ENCODE peak calls at places on chromosomes 2 and 18, in eight cellular contexts. H is AG10803, R is left ventricle myocardium inferior, M is WERI-Rb-1, N is epithelial cell of esophagus, Y is sigmoid colon, V is adrenal gland, L is breast epithelium. I is an unnamed sample.

GRCh38 chr2:12428324-12428723 is 288.4 kb upstream of the TRIB2 start:
- DNase-seq in H (peak), V (no peak), Y (no peak), R (no peak), L (no peak), M (no peak), N (no peak), I (no peak)

GRCh38 chr2:45888167-45888566 is 236.7 kb downstream of the PRKCE start:
- DNase-seq in R (no peak), M (no peak), Y (no peak), N (peak), V (no peak), L (no peak), H (peak), I (no peak)

GRCh38 chr2:163191372-163191771 is 352.8 kb upstream of the KCNH7 start:
- DNase-seq in N (peak), V (peak), M (peak), Y (no peak), R (no peak), H (peak), L (no peak), I (no peak)

GRCh38 chr2:67579207-67579606 is 182.1 kb downstream of the ETAA1 start:
- DNase-seq in L (no peak), R (no peak), H (no peak), N (no peak), M (no peak), Y (no peak), V (no peak), I (no peak)

GRCh38 chr18:77983270-77983669 is 733.6 kb downstream of the GALR1 start:
- DNase-seq in M (no peak), V (no peak), R (no peak), N (no peak), L (no peak), Y (no peak), H (no peak), I (no peak)

GRCh38 chr2:96694816-96695455 is 44.9 kb downstream of the LMAN2L start:
- DNase-seq in N (no peak), H (no peak), V (no peak), L (no peak), R (no peak), M (no peak), Y (peak), I (no peak)

GRCh38 chr2:232761301-232761907 is 15.0 kb downstream of the KCNJ13 start:
- DNase-seq in R (no peak), N (peak), H (peak), L (no peak), Y (no peak), V (no peak), M (peak), I (peak)

GRCh38 chr2:161913865-161914264 is 160.2 kb downstream of the DPP4 start:
- DNase-seq in N (peak), L (no peak), H (peak), R (no peak), Y (no peak), M (no peak), V (no peak), I (peak)

GRCh38 chr2:20135631-20136050 is 84.2 kb upstream of the LAPTM4A start:
- DNase-seq in R (peak), Y (peak), N (peak), L (peak), H (peak), M (peak), V (peak), I (no peak)

GRCh38 chr2:85756822-85757435 is 3.1 kb downstream of the ATOH8 start:
- DNase-seq in L (no peak), V (no peak), H (no peak), M (no peak), N (no peak), R (no peak), Y (no peak), I (no peak)

GRCh38 chr2:233857511-233858118 is 3.3 kb upstream of the HJURP start:
- DNase-seq in Y (no peak), H (no peak), M (no peak), L (no peak), V (no peak), N (peak), R (no peak), I (no peak)

GRCh38 chr2:167484875-167485274 is 596.6 kb downstream of the XIRP2 start:
- DNase-seq in Y (no peak), M (no peak), R (no peak), V (no peak), H (no peak), N (peak), L (no peak), I (no peak)

GRCh38 chr18:55419939-55420664 is 167.9 kb downstream of the TCF4 start:
- DNase-seq in N (peak), R (no peak), M (no peak), Y (no peak), H (peak), V (no peak), L (no peak), I (no peak)

GRCh38 chr2:148044322-148044721 is 23.4 kb downstream of the MBD5 start:
- DNase-seq in N (peak), H (no peak), R (no peak), Y (no peak), M (no peak), L (no peak), V (no peak), I (no peak)

GRCh38 chr2:191195021-191195420 is 44.2 kb upstream of the STAT4 start:
- DNase-seq in N (peak), V (no peak), M (no peak), L (no peak), Y (no peak), R (no peak), H (no peak), I (no peak)

GRCh38 chr2:47771211-47771610 is 11.7 kb upstream of the MSH6 start:
- DNase-seq in R (no peak), Y (no peak), L (no peak), N (peak), H (peak), M (no peak), V (no peak), I (peak)

GRCh38 chr2:149579972-149580882 is 7.3 kb downstream of the MMADHC start:
- DNase-seq in M (no peak), V (no peak), R (no peak), Y (no peak), N (peak), H (peak), L (no peak), I (no peak)

GRCh38 chr2:36695746-36696415 is 626 bp upstream of the VIT start:
- DNase-seq in R (no peak), M (no peak), Y (no peak), V (no peak), N (peak), L (no peak), H (peak), I (no peak)
- H3K4me3 ChIP-seq in R (peak), M (no peak), Y (no peak), V (no peak), N (no peak), L (no peak), H (peak), I (no peak)

GRCh38 chr2:237475704-237476107 is 11.3 kb upstream of the MLPH start:
- DNase-seq in L (no peak), H (peak), M (no peak), R (no peak), Y (no peak), N (peak), V (no peak), I (no peak)
- TF ChIP-seq CTCF in L (no peak), H (no peak), M (no peak), R (no peak), Y (no peak), N (no peak), V (peak), I (no peak)

GRCh38 chr2:236177604-236177966 is 9.4 kb upstream of the GBX2 start:
- DNase-seq in Y (peak), H (peak), M (peak), L (no peak), N (peak), R (peak), V (peak), I (no peak)
- H3K4me3 ChIP-seq in Y (peak), H (peak), M (peak), L (peak), N (no peak), R (peak), V (peak), I (peak)

GRCh38 chr2:8043295-8043694 is 638.6 kb upstream of the ID2 start:
- DNase-seq in H (no peak), M (no peak), N (no peak), R (no peak), Y (no peak), V (no peak), L (no peak), I (no peak)

GRCh38 chr2:8036366-8036765 is 645.5 kb upstream of the ID2 start:
- DNase-seq in M (no peak), R (no peak), N (no peak), H (no peak), Y (no peak), V (no peak), L (no peak), I (peak)

GRCh38 chr2:8045081-8045614 is 636.7 kb upstream of the ID2 start:
- DNase-seq in M (no peak), H (no peak), L (no peak), N (no peak), V (no peak), R (no peak), Y (no peak), I (no peak)

GRCh38 chr2:8044046-8044594 is 637.7 kb upstream of the ID2 start:
- DNase-seq in M (no peak), R (no peak), H (no peak), L (no peak), V (no peak), N (no peak), Y (no peak), I (no peak)

DNA sequence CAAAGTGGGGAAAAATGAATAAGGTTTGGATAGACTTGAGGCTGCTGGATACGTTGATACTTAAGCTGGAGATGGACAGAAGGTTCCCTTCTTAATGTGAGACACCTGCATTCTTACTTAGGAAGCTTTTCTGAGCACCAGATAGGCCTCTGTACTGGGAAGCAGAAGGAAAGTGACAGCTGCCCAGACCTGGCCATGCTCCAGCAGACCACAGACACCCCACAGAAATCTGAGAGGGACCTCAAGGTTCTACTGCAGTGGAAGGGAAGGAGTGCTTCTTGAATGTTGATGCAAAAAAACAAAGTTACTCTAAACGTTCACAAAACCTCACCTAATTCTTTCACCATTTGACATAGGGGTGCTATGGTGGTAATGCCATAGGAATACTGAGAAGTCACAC is 642.1 kb upstream of the ID2 start:
- DNase-seq in Y (no peak), H (no peak), R (no peak), M (no peak), L (no peak), N (no peak), V (no peak), I (no peak)
- TF ChIP-seq CTCF in Y (no peak), H (no peak), R (no peak), M (no peak), L (no peak), N (no peak), V (no peak), I (no peak)

DNA sequence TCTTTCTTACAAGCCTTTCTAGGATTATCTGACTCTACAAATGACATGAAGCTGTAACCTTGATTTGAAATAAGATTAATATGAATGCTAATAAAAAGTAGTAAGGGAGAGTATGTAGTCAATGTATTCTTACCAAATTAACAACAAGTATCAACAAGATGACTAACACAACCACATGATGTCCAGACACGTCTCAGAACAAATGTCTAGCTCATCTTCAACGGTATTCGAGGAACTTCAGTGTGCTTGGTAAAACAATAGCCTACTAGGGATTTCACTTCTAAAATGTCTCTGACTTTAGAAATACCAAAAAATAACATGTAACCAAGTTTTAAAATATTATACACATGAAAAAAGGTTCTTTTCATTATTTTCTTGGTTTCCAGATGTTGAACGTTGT is 3.4 kb downstream of the HDLBP start:
- DNase-seq in V (no peak), Y (no peak), N (peak), R (no peak), H (peak), L (no peak), M (no peak), I (no peak)
- H3K4me3 ChIP-seq in V (no peak), Y (no peak), N (no peak), R (no peak), H (no peak), L (no peak), M (no peak), I (no peak)

GRCh38 chr18:48419268-48420022 is 10.3 kb upstream of the ZBTB7C start:
- DNase-seq in V (no peak), R (no peak), Y (no peak), H (no peak), M (peak), L (no peak), N (peak), I (no peak)
- TF ChIP-seq CTCF in V (no peak), R (no peak), Y (no peak), H (no peak), M (peak), L (no peak), N (no peak), I (peak)

GRCh38 chr2:208269091-208269490 is 3.0 kb downstream of the PIKFYVE start:
- DNase-seq in M (no peak), Y (no peak), R (no peak), N (no peak), L (no peak), V (no peak), H (no peak), I (no peak)
- H3K4me3 ChIP-seq in M (no peak), Y (no peak), R (no peak), N (no peak), L (no peak), V (no peak), H (no peak), I (no peak)

DNA sequence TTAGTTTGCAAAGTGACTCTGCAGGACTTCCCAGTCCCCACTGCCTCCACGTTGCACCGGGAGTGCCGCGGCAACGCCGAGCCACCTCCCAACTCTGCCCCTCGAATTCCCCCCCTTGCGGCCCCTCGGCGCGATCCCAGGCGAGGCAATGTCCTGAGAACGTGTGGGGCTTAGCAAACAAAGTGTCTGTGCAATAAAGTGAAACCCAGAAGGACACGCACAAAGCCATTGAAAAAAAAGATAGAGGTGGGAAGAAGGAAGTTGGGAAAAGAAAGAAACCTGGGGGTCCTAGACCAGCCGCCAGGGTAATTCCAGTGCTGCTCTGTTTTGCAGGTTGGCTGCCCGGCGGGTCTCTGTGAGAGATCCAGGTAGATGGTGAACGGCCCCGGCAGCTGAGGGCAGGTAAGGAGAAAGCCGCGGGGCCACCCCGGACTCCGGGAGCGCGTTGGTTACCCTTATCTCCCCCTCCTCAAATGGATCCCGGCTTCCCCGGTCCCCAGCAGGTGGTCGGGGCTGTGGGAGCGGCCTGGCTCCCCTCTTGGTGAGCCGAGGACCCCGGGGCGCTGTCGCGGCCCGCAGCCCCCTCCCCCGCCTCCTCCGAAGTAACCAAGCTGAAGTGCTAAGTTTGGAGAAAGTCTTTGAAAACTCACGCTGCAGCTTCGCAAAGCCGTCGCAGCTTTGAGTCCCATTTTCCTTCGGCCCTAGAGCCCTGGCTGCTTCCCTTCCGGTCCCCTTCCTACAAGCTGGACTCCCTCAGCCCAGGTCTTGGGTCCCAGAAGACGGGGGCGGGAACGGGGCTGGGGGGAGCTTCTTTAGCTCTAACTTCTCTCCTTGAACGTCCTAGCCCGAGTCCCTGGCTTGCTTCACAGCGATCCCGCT is 525 bp downstream of the OTX1 start:
- DNase-seq in V (no peak), L (no peak), M (peak), Y (peak), H (no peak), R (no peak), N (peak), I (no peak)
- TF ChIP-seq CTCF in V (no peak), L (no peak), M (no peak), Y (no peak), H (no peak), R (no peak), N (no peak), I (no peak)

DNA sequence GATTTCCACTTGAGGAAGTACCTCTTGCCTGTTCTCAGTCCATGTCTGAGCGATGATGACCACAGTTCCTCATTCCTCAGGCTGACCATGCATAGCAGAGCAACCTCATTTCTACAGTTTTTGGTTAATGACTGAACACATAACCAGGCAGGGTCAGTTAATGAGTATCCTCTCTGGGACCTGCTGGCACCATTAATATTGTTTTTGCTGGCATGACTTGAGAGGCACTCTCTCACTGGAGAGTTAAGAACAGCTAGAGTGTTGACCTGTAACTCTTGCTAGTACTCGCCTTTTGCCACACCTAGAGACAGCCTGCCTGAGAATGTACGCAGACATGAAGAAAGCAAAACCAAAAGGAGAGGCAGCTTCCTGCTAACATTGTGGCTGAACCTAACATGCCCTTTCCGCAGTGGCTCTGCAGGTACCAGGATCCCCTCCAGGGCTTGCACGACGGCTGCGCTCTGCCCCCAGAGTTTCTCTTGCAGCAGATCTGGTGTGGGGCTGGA is 23.9 kb downstream of the PECR start:
- DNase-seq in H (peak), M (no peak), N (peak), V (no peak), Y (no peak), R (no peak), L (no peak), I (peak)
- H3K4me3 ChIP-seq in H (no peak), M (no peak), N (no peak), V (peak), Y (no peak), R (no peak), L (peak), I (no peak)

GRCh38 chr2:63679252-63679850 is 90.6 kb downstream of the MDH1 start:
- DNase-seq in R (no peak), Y (no peak), V (no peak), M (no peak), L (no peak), N (peak), H (peak), I (no peak)

GRCh38 chr2:63678085-63678484 is 89.3 kb downstream of the MDH1 start:
- DNase-seq in L (no peak), R (no peak), N (no peak), V (no peak), H (no peak), Y (no peak), M (no peak), I (no peak)

GRCh38 chr2:63669596-63669995 is 80.8 kb downstream of the MDH1 start:
- DNase-seq in V (no peak), H (no peak), L (no peak), M (no peak), R (no peak), N (no peak), Y (no peak), I (no peak)

GRCh38 chr2:63676135-63676534 is 87.4 kb downstream of the MDH1 start:
- DNase-seq in H (no peak), L (no peak), V (no peak), R (no peak), Y (no peak), N (no peak), M (no peak), I (no peak)

DNA sequence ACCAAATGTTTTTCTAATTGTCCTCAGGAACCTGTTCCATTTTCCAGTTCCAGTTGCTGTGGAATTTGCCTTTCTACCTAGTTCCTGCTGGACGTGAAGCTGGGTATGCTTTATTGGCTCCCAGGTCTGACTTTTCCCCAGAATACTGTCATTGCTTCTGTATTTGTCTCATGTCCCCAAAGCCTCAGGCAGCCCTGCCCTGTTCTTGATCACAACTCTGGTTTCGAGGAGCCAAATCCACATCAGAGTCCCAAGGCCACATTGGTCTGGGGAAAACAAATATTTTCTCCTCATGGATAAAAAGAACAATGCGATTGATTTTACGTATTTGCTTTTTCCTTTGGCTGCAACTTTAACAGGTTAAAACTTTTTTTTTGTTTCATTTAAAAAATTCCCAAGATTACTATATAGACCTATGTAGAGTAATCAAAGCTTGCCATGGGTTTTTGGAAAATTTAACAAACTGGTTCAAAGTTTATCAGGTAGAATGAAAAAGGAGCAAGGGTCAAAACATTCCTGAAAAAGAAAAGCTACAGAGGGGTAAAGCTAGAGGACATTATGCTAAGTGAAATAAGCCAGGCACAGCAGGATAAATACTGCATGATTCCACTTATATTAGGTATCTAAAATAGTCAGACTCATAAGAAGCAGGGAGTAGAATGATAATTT is 85.2 kb downstream of the MDH1 start:
- DNase-seq in H (no peak), L (peak), M (no peak), R (no peak), Y (no peak), V (no peak), N (no peak), I (no peak)
- TF ChIP-seq CTCF in H (no peak), L (no peak), M (no peak), R (no peak), Y (no peak), V (no peak), N (no peak), I (no peak)

I was measured in kidney epithelial cell.